ENCODE peak calls at places on chromosome 17, in four cellular contexts. M is cardiac fibroblast, V is lung, L is upper lobe of right lung. F is an unnamed sample.

GRCh38 chr17:33814852-33815251 is 440.2 kb upstream of the CCL2 start:
- DNase-seq in M (no peak), V (no peak), L (no peak), F (no peak)

GRCh38 chr17:12680407-12680897 is 14.8 kb downstream of the MYOCD start:
- DNase-seq in M (no peak), V (peak), L (no peak), F (no peak)

GRCh38 chr17:19709841-19710240 is 6.5 kb downstream of the SLC47A2 start:
- DNase-seq in M (no peak), V (no peak), L (no peak), F (no peak)

GRCh38 chr17:79026345-79027273 is 2.6 kb downstream of the C1QTNF1 start:
- DNase-seq in M (peak), V (no peak), L (peak), F (no peak)

GRCh38 chr17:56593073-56593740 is at the start of gene NOG:
- DNase-seq in M (peak), V (peak), L (peak), F (peak)

GRCh38 chr17:40554646-40555295 is 10.5 kb downstream of the CCR7 start:
- DNase-seq in M (no peak), V (peak), L (peak), F (peak)

GRCh38 chr17:46157443-46158107 is 35.7 kb downstream of the KANSL1 start:
- DNase-seq in M (peak), V (no peak), L (no peak), F (no peak)

GRCh38 chr17:74052993-74053744 is 150.3 kb upstream of the RPL38 start:
- DNase-seq in M (no peak), V (no peak), L (no peak), F (no peak)

GRCh38 chr17:56678249-56679144 is 85.0 kb downstream of the NOG start:
- DNase-seq in M (no peak), V (no peak), L (no peak), F (peak)

GRCh38 chr17:80219013-80219776 is 938 bp downstream of the SGSH start:
- DNase-seq in M (peak), V (peak), L (peak), F (peak)

GRCh38 chr17:48647103-48647963 is 21.2 kb upstream of the HOXB9 start:
- DNase-seq in M (no peak), V (no peak), L (no peak), F (no peak)

GRCh38 chr17:29592850-29593545 is at the start of gene ANKRD13B:
- DNase-seq in M (no peak), V (no peak), L (peak), F (no peak)

GRCh38 chr17:63405741-63406261 is 40.3 kb downstream of the CYB561 start:
- DNase-seq in M (peak), V (no peak), L (no peak), F (no peak)

GRCh38 chr17:79317916-79318315 is 243.3 kb downstream of the ENGASE start:
- DNase-seq in M (no peak), V (no peak), L (no peak), F (no peak)

GRCh38 chr17:69820881-69821473 is 254.0 kb upstream of the KCNJ16 start:
- DNase-seq in M (no peak), V (no peak), L (no peak), F (no peak)

GRCh38 chr17:80445152-80446110 is 30.5 kb downstream of the ENDOV start:
- DNase-seq in M (no peak), V (no peak), L (no peak), F (no peak)

GRCh38 chr17:7440823-7441174 is 1.5 kb downstream of the FGF11 start:
- DNase-seq in M (peak), V (no peak), L (no peak), F (peak)

GRCh38 chr17:18187816-18188761 is 4.5 kb downstream of the ALKBH5 start:
- DNase-seq in M (peak), V (no peak), L (no peak), F (no peak)

GRCh38 chr17:64223931-64224657 is 39.0 kb downstream of the TEX2 start:
- DNase-seq in M (no peak), V (no peak), L (no peak), F (no peak)

GRCh38 chr17:37650419-37651003 is 7.3 kb upstream of the DDX52 start:
- DNase-seq in M (peak), V (no peak), L (no peak), F (no peak)
- TF ChIP-seq CTCF in M (peak), V (no peak), L (peak), F (no peak)

GRCh38 chr17:61280338-61280737 is 119.3 kb upstream of the TBX2 start:
- DNase-seq in M (no peak), V (no peak), L (no peak), F (no peak)
- TF ChIP-seq CTCF in M (no peak), V (no peak), L (no peak), F (no peak)

DNA sequence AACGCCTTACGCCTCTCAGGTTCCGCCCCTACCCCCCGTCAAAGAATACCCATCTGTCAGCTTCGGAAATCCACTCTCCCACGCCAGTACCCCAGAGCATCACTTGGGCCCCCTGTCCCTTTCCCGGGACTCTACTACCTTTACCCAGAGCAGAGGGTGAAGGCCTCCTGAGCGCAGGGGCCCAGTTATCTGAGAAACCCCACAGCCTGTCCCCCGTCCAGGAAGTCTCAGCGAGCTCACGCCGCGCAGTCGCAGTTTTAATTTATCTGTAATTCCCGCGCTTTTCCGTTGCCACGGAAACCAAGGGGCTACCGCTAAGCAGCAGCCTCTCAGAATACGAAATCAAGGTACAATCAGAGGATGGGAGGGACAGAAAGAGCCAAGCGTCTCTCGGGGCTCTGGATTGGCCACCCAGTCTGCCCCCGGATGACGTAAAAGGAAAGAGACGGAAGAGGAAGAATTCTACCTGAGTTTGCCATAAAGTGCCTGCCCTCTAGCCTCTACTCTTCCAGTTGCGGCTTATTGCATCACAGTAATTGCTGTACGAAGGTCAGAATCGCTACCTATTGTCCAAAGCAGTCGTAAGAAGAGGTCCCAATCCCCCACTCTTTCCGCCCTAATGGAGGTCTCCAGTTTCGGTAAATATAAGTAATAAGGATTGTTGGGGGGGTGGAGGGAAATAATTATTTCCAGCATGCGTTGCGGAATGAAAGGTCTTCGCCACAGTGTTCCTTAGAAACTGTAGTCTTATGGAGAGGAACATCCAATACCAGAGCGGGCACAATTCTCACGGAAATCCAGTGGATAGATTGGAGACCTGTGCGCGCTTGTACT is at the start of gene BRCA1:
- DNase-seq in M (peak), V (peak), L (peak), F (peak)
- TF ChIP-seq CTCF in M (no peak), V (no peak), L (no peak), F (no peak)

GRCh38 chr17:41579484-41580243 is 7.0 kb downstream of the KRT14 start:
- DNase-seq in M (peak), V (peak), L (peak), F (peak)
- TF ChIP-seq CTCF in M (peak), V (peak), L (peak), F (peak)

GRCh38 chr17:38485146-38485468 is 56.8 kb downstream of the ARHGAP23 start:
- DNase-seq in M (no peak), V (no peak), L (no peak), F (no peak)
- TF ChIP-seq CTCF in M (no peak), V (no peak), L (no peak), F (peak)

GRCh38 chr17:38922538-38923291 is 2.7 kb upstream of the LASP1NB start:
- DNase-seq in M (peak), V (peak), L (peak), F (peak)
- TF ChIP-seq CTCF in M (no peak), V (no peak), L (no peak), F (peak)

DNA sequence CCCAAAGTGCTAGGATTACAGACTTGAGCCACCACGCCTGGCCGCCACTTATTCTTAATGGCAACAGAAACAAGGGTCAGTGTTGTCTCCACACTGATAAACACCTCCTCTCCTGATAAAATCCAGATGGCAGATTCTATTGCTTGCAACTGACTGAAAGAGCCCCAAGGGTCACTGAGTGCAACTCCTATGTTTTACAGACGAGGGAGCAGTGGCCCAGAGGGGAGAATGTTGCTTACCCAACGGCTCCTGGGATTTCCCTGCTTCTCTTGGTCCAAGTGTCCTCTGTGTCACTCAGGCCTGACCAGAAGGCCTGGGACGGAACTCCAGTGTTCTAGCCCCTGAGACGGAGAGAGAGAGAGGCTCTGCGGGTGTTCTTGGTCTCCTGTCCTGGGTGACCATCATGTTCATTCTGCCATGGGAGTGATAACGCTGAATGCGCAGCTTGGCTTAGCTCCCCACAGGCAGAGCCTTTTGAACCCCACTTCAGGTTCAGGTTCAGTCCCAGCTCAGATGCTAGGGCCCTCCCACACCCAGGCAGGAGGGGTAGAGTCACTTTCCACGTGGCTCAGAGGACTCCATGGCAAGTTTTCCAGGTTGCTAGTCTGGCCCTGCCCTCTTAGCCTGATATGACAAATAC is 77.3 kb upstream of the NLRP1 start:
- DNase-seq in M (no peak), V (no peak), L (no peak), F (no peak)
- TF ChIP-seq CTCF in M (no peak), V (no peak), L (no peak), F (no peak)

GRCh38 chr17:50064253-50064991 is 8.5 kb downstream of the ITGA3 start:
- DNase-seq in M (peak), V (peak), L (peak), F (peak)
- TF ChIP-seq CTCF in M (no peak), V (no peak), L (no peak), F (no peak)

DNA sequence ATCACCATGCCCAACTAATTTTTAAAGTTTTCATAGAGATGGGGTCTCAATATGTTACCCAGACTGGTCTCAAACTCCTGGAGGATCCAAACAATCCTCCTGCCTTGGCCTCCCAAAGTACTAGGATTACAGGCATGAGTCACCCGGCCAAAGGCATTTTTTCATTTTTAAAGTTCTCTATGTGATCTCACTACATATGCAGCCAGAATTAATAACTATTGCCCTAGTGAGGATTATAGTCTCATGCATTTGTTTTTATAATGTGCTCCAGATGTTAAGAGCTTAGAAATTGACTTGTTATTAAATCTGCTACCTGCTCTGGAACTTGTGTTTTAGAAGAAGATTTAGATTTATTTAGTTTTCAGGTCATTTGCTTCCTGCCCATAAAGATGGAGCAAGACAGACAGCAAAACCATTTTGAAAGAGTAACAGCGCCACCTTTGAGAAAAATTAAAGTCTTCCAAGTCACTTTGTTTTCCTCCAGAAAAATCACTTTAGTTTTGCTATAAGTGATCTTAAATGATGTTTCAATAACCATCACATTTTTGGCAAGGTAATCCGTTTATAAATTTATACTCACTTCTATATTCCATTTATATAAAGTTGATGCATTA is 79.5 kb downstream of the CA4 start:
- DNase-seq in M (peak), V (no peak), L (no peak), F (no peak)
- TF ChIP-seq CTCF in M (no peak), V (no peak), L (no peak), F (no peak)

GRCh38 chr17:4560837-4561241 is 462 bp upstream of the GGT6 start:
- DNase-seq in M (peak), V (no peak), L (peak), F (no peak)
- TF ChIP-seq CTCF in M (no peak), V (no peak), L (peak), F (no peak)

F was measured in mesothelial cell of epicardium.